ENCODE peak calls at places on chromosome 9, in seven cellular contexts. O is RWPE1, E is neuronal stem cell, G is testis, D is brain microvascular endothelial cell, K is stomach, L is Peyer's patch. Z is an unnamed sample.

GRCh38 chr9:123414921-123415592 is 59.1 kb downstream of the CRB2 start:
- DNase-seq in G (no peak), E (no peak), D (no peak), O (no peak), L (no peak), K (no peak), Z (no peak)

GRCh38 chr9:36895744-36896260 is 138.3 kb downstream of the PAX5 start:
- DNase-seq in L (peak), G (no peak), D (no peak), O (no peak), K (no peak), E (no peak), Z (no peak)

GRCh38 chr9:22343218-22343611 is 103.4 kb upstream of the DMRTA1 start:
- DNase-seq in L (no peak), E (no peak), D (no peak), O (no peak), K (no peak), G (no peak), Z (no peak)

GRCh38 chr9:1198085-1198484 is 147.9 kb downstream of the DMRT2 start:
- DNase-seq in D (no peak), K (no peak), E (no peak), L (no peak), G (no peak), O (peak), Z (peak)

GRCh38 chr9:38284039-38284767 is 108.3 kb upstream of the ALDH1B1 start:
- DNase-seq in K (no peak), D (no peak), G (no peak), L (no peak), O (no peak), E (no peak), Z (no peak)

GRCh38 chr9:113154471-113154870 is 3.7 kb downstream of the SLC31A2 start:
- DNase-seq in K (no peak), E (no peak), L (no peak), O (peak), G (no peak), D (peak), Z (peak)

GRCh38 chr9:13896047-13896446 is 417.9 kb downstream of the NFIB start:
- DNase-seq in E (no peak), G (no peak), O (no peak), L (no peak), K (no peak), D (no peak), Z (no peak)

GRCh38 chr9:120617637-120617979 is 37.6 kb upstream of the CDK5RAP2 start:
- DNase-seq in E (no peak), K (no peak), G (no peak), D (no peak), L (no peak), O (no peak), Z (peak)

GRCh38 chr9:103068666-103069207 is 73.6 kb downstream of the CYLC2 start:
- DNase-seq in L (no peak), O (no peak), E (no peak), D (peak), G (no peak), K (no peak), Z (no peak)

GRCh38 chr9:14779566-14780022 is 57.1 kb upstream of the CER1 start:
- DNase-seq in O (no peak), K (no peak), D (no peak), L (no peak), G (no peak), E (no peak), Z (no peak)

GRCh38 chr9:28808042-28808441 is 1234.8 kb upstream of the C9orf72 start:
- DNase-seq in L (no peak), E (no peak), G (no peak), O (peak), D (no peak), K (no peak), Z (no peak)

GRCh38 chr9:130448035-130448624 is 3.4 kb downstream of the ASS1 start:
- DNase-seq in G (no peak), L (no peak), K (no peak), E (no peak), O (no peak), D (no peak), Z (peak)

GRCh38 chr9:14031015-14031414 is 282.9 kb downstream of the NFIB start:
- DNase-seq in L (no peak), E (peak), K (no peak), G (peak), O (no peak), D (peak), Z (peak)

GRCh38 chr9:111582888-111583287 is 16.6 kb downstream of the PTGR1 start:
- DNase-seq in K (no peak), E (no peak), L (no peak), D (peak), G (no peak), O (peak), Z (peak)

GRCh38 chr9:116585204-116585603 is 101.9 kb upstream of the TRIM32 start:
- DNase-seq in O (no peak), L (no peak), K (no peak), G (no peak), E (no peak), D (no peak), Z (no peak)

GRCh38 chr9:131006601-131007000 is 2.4 kb upstream of the LAMC3 start:
- DNase-seq in G (no peak), E (no peak), K (no peak), L (no peak), O (no peak), D (no peak), Z (no peak)

GRCh38 chr9:106718996-106719395 is 144.0 kb upstream of the ZNF462 start:
- DNase-seq in G (no peak), D (peak), L (no peak), O (peak), K (no peak), E (no peak), Z (peak)

DNA sequence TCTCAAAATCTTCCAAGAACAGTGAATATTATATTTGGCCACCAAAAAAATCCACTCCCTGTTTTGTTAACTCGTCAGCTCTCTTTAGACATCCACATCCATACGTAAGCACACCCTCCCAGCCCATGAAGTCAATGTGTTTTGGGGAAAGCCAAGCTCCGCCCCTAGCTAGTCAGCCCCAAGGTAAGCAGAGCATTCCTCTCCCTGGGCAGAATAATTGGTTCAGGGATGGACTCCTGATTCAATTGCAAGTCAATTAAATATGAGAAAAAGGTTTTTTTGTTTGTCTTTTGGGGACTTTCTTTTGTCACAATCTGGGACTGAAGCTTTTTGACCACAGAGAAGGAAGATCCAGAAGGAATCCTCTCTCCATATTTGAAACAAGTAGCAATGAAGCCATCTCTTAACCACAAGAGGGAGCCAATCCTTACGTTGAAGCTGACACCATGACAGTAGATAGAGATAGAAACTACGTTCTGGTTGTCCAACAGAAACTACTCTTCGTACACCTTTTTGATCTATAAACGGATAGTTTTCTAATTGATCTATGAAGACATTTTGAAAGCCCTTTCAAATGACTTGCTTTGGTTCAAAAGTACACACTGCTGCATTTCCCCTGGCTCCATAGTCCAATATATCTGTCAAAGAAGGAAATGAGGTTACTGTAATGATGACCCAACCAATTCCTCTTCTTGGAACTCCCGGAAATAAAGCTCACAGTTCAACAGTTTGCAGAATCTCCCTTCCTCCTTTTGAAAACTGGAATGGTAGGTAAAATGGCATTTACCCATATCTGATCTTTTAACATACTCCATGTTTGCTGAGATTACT is 166.4 kb downstream of the TLE1 start:
- DNase-seq in G (no peak), E (no peak), K (no peak), D (peak), O (peak), L (no peak), Z (peak)
- H3K27ac ChIP-seq in G (no peak), E (no peak), K (no peak), D (no peak), O (no peak), L (no peak), Z (no peak)

DNA sequence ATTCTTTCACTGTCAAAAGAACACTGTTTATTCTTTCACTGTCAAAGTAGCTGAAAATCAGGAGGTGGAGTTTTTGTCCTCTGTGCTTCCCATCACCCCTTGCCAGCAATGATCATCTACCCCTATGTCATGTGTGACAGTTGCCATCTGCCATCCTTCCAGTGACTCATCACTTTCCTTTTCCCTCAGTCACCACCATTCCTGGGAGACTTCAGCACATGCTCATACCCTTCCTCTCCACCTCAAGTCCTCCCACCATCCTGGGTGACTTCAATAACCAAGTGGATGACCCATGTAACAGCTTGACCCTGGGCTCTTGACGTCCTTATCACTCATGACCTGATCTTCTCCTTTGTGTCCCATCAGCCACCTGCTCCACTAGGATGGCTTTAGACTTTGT is 43.3 kb upstream of the RASEF start:
- DNase-seq in G (no peak), L (no peak), E (no peak), O (no peak), D (no peak), K (no peak), Z (no peak)
- H3K27ac ChIP-seq in G (no peak), L (no peak), E (no peak), O (no peak), D (no peak), K (no peak), Z (no peak)

GRCh38 chr9:96192710-96193109 is 109.3 kb downstream of the HSD17B3 start:
- DNase-seq in E (no peak), L (no peak), O (no peak), D (no peak), G (no peak), K (no peak), Z (no peak)
- H3K27ac ChIP-seq in E (no peak), L (no peak), O (no peak), D (no peak), G (no peak), K (no peak), Z (no peak)

GRCh38 chr9:89435315-89435823 is 62.5 kb downstream of the SEMA4D start:
- DNase-seq in K (peak), D (no peak), E (peak), G (no peak), L (no peak), O (peak), Z (no peak)

GRCh38 chr9:89436963-89437625 is 60.8 kb downstream of the SEMA4D start:
- DNase-seq in L (peak), O (peak), K (peak), G (no peak), D (no peak), E (no peak), Z (no peak)

GRCh38 chr9:89437772-89438171 is 60.1 kb downstream of the SEMA4D start:
- DNase-seq in G (no peak), L (no peak), E (no peak), K (no peak), D (no peak), O (no peak), Z (no peak)

GRCh38 chr9:89434636-89435314 is 63.1 kb downstream of the SEMA4D start:
- DNase-seq in G (no peak), K (no peak), E (no peak), O (no peak), D (no peak), L (no peak), Z (no peak)

DNA sequence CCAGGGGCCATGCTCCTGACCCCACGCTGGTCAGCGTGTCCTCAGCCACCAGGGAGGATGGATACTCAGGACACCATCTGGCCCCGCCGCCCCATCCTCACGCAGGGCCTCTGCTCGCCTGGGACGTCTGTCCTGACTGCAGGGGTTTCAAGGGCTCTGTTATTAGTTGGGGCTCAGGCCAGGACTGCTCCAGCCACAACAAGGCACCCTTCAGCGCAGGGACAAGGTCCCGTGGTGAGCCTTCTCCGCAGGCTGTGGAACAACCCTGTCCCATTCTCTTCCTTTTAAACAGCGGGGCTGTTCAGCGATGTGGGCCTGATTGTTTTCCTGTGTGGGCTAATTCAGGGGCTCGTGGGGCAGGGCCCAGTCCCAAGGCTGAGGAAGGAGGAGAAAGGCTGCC is 61.6 kb downstream of the SEMA4D start:
- DNase-seq in K (no peak), O (no peak), E (no peak), L (no peak), G (no peak), D (no peak), Z (no peak)
- H3K27ac ChIP-seq in K (peak), O (no peak), E (no peak), L (peak), G (no peak), D (no peak), Z (no peak)

Z was measured in IMR-90.